ENCODE peak calls at places on chromosome 1, in four cellular contexts. X, S, Y and A are unnamed samples.

GRCh38 chr1:54919367-54920359 is 32.7 kb upstream of the DHCR24 start:
- DNase-seq in X (peak), S (no peak), Y (no peak), A (no peak)

GRCh38 chr1:67578397-67579020 is 106.5 kb upstream of the GADD45A start:
- DNase-seq in X (peak), S (no peak), Y (no peak), A (no peak)

GRCh38 chr1:236176337-236177336 is 34.3 kb downstream of the GPR137B start:
- DNase-seq in X (no peak), S (no peak), Y (no peak), A (no peak)

GRCh38 chr1:18530567-18531502 is 50.1 kb downstream of the KLHDC7A start:
- DNase-seq in X (peak), S (peak), Y (peak), A (no peak)

GRCh38 chr1:36212782-36213181 is 11.5 kb upstream of the THRAP3 start:
- DNase-seq in X (no peak), S (peak), Y (no peak), A (no peak)

GRCh38 chr1:16378443-16378842 is 11.4 kb downstream of the SZRD1 start:
- DNase-seq in X (no peak), S (no peak), Y (no peak), A (no peak)

GRCh38 chr1:112297536-112297935 is 98.5 kb upstream of the CTTNBP2NL start:
- DNase-seq in X (no peak), S (no peak), Y (no peak), A (no peak)

GRCh38 chr1:23483327-23484252 is at the start of gene ASAP3:
- DNase-seq in X (peak), S (peak), Y (peak), A (peak)

GRCh38 chr1:27598288-27598687 is 5.7 kb downstream of the AHDC1 start:
- DNase-seq in X (no peak), S (no peak), Y (no peak), A (no peak)

GRCh38 chr1:228210684-228211083 is 2.8 kb downstream of the OBSCN start:
- DNase-seq in X (no peak), S (no peak), Y (no peak), A (no peak)

GRCh38 chr1:5915587-5916571 is 76.3 kb downstream of the NPHP4 start:
- DNase-seq in X (peak), S (peak), Y (peak), A (peak)

GRCh38 chr1:12145616-12146342 is 21.0 kb upstream of the TNFRSF1B start:
- DNase-seq in X (no peak), S (no peak), Y (no peak), A (no peak)

GRCh38 chr1:38341694-38342093 is 295.1 kb upstream of the POU3F1 start:
- DNase-seq in X (no peak), S (no peak), Y (no peak), A (no peak)

GRCh38 chr1:17162941-17163340 is 42.0 kb upstream of the PADI1 start:
- DNase-seq in X (no peak), S (no peak), Y (no peak), A (no peak)

GRCh38 chr1:222824641-222825040 is 9.8 kb downstream of the DISP1 start:
- DNase-seq in X (no peak), S (no peak), Y (no peak), A (no peak)
- H3K4me2 ChIP-seq in X (no peak), S (no peak), Y (no peak), A (no peak)

GRCh38 chr1:203323587-203323986 is 18.3 kb downstream of the BTG2 start:
- DNase-seq in X (no peak), S (no peak), Y (no peak), A (no peak)

GRCh38 chr1:203321273-203322052 is 16.1 kb downstream of the BTG2 start:
- DNase-seq in X (no peak), S (no peak), Y (no peak), A (no peak)

GRCh38 chr1:203322480-203323179 is 17.3 kb downstream of the BTG2 start:
- DNase-seq in X (no peak), S (no peak), Y (no peak), A (peak)

GRCh38 chr1:203318229-203318517 is 12.9 kb downstream of the BTG2 start:
- DNase-seq in X (no peak), S (no peak), Y (no peak), A (no peak)

GRCh38 chr1:203320546-203321272 is 15.4 kb downstream of the BTG2 start:
- DNase-seq in X (no peak), S (peak), Y (peak), A (peak)
- TF ChIP-seq POLR2AphosphoS5 in X (no peak), S (no peak), Y (no peak), A (peak)

GRCh38 chr1:48031676-48032075 is 34.5 kb upstream of the TRABD2B start:
- DNase-seq in X (no peak), S (no peak), Y (no peak), A (no peak)
- TF ChIP-seq JUN in X (no peak), S (no peak), Y (no peak), A (no peak)

GRCh38 chr1:90989302-90989701 is 32.5 kb downstream of the ZNF644 start:
- DNase-seq in X (no peak), S (no peak), Y (no peak), A (no peak)
- H3K4me2 ChIP-seq in X (no peak), S (no peak), Y (no peak), A (no peak)

GRCh38 chr1:15344380-15344779 is 65.3 kb upstream of the EFHD2 start:
- DNase-seq in X (no peak), S (no peak), Y (no peak), A (no peak)
- TF ChIP-seq POLR2AphosphoS5 in X (no peak), S (no peak), Y (no peak), A (no peak)

DNA sequence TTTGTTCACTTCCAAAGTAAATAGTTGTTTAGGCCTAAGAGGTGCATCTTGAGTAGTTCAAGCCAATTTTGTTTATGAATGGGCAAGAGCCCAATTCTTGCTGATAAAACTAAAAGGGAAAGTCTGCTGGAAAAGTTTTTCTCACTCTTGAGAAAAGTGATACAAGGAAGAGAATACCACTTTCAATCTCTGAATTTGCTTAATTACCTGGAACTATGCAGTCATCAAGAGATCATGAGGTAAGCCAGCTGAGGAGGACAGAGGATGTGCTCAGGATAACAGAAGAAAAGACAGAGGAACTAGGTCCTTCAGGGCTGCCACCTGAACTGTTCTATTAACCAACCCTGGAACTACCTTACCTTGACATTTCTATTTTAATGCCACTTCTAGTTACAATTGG is 42.2 kb downstream of the ILDR2 start:
- DNase-seq in X (no peak), S (no peak), Y (no peak), A (no peak)
- TF ChIP-seq JUN in X (no peak), S (no peak), Y (no peak), A (no peak)

DNA sequence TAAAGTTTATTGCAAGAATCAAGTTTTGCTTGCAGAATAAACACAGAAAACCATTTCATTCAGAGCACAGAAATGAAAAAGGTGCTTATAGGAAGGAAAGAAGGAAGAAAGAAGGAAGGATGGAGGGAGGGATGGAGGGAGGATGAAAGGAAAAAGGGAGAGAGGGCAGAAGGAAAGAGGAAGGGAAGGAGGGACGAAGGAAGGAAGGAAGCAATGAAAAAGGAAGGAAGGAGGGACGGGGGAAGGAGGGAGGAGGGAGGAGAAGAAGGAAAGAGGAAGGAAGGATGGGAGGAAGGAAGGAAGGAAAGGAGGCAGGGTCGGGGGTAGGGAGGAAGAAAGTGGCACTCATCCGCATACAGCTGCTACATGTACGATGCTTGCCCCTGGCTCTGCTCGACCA is 104.9 kb upstream of the GCLM start:
- DNase-seq in X (no peak), S (no peak), Y (no peak), A (no peak)
- H3K4me2 ChIP-seq in X (no peak), S (no peak), Y (no peak), A (no peak)

GRCh38 chr1:46262508-46262907 is 14.9 kb downstream of the RAD54L start:
- DNase-seq in X (no peak), S (no peak), Y (no peak), A (no peak)

DNA sequence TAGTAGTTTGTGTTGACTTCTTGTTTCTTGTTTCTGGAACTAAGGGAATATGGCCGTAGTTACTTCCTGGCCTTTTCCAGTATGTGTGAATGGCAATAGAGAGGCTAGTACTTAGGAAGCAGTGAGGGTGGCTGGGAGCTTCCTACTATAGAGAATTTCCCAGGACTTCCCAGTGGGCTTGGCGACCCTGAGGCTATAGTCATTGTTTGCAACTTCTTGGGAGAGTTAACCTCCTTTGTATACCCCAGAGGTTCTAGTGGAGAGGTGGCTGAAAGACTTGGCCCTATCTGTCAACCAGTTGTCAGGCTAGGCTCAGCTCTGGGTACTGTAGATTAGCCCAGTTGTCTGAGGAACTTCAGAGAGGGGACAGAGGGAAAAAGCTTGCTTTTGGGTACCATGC is 15.6 kb downstream of the RAD54L start:
- DNase-seq in X (no peak), S (no peak), Y (no peak), A (no peak)
- TF ChIP-seq POLR2AphosphoS5 in X (no peak), S (no peak), Y (no peak), A (no peak)